ENCODE peak calls at places on chromosomes 13 and 19, in four cellular contexts. B is SK-N-SH, V is HepG2, S is K562. Z is an unnamed sample.

GRCh38 chr19:4453232-4454179 is 4.1 kb downstream of the UBXN6 start:
- DNase-seq in V (no peak), B (peak), S (no peak), Z (no peak)

GRCh38 chr13:113489549-113490495 is 689 bp downstream of the DCUN1D2 start:
- DNase-seq in B (peak), S (peak), V (no peak), Z (no peak)

GRCh38 chr13:24671367-24672117 is 8.7 kb upstream of the ATP12A start:
- DNase-seq in S (peak), V (peak), B (peak), Z (no peak)

GRCh38 chr13:40189885-40190655 is 476.4 kb downstream of the FOXO1 start:
- DNase-seq in S (no peak), B (peak), V (no peak), Z (no peak)

GRCh38 chr13:45564108-45564507 is 51.4 kb downstream of the ERICH6B start:
- DNase-seq in S (no peak), V (peak), B (no peak), Z (no peak)

GRCh38 chr13:41916173-41916954 is 44.5 kb downstream of the VWA8 start:
- DNase-seq in S (peak), B (no peak), V (no peak), Z (peak)

GRCh38 chr13:94950303-94950702 is 238.0 kb upstream of the SOX21 start:
- DNase-seq in V (no peak), B (peak), S (peak), Z (no peak)

GRCh38 chr19:49094505-49095482 is 9.5 kb downstream of the SNRNP70 start:
- DNase-seq in V (no peak), B (no peak), S (no peak), Z (no peak)

GRCh38 chr19:33290956-33291622 is 11.2 kb downstream of the CEBPA start:
- DNase-seq in S (no peak), B (no peak), V (no peak), Z (no peak)

GRCh38 chr19:47699360-47699917 is 13.8 kb upstream of the EHD2 start:
- DNase-seq in V (peak), S (peak), B (peak), Z (no peak)

GRCh38 chr19:6218497-6219146 is 61.2 kb downstream of the MLLT1 start:
- DNase-seq in B (peak), S (peak), V (peak), Z (peak)

GRCh38 chr13:27006519-27007161 is 165.0 kb downstream of the USP12 start:
- DNase-seq in B (peak), S (no peak), V (no peak), Z (no peak)
- TF ChIP-seq CHD2 in B (no peak), S (no peak), V (no peak), Z (no peak)

DNA sequence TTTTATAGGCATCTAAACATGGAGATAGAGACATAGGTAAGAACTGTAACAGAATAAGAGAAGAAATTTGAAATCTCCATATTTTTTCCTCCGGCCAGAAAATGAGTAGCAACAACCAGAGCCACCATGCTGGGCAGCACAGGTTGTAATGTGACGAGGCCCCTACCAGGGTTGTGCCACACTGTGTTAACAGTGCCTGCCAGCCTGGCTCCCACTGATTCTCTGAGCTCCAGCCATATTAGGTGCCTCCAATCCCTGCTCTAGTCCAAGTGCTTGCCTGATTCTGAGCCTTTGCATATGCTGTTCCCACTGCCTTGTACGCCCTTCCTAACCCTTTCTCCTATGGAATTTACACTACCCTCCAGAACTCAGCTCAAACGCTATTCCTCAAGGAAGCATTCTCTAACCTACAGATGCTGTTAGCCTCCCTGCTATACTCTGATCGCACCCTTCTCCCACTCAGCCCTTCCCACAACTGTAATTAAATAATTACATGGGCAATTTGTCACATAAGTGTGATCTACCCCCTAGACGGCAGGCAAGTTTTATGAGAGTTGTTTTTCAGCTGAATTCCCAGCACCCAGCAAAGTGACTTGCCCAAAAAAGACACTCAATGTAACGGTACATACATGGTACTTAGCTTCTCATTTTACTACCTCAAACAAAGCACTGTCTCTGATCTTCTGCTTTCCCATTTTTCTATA is 37.6 kb upstream of the STARD13 start:
- DNase-seq in S (no peak), B (no peak), V (no peak), Z (no peak)
- H3K9ac ChIP-seq in S (no peak), B (no peak), V (no peak), Z (no peak)

DNA sequence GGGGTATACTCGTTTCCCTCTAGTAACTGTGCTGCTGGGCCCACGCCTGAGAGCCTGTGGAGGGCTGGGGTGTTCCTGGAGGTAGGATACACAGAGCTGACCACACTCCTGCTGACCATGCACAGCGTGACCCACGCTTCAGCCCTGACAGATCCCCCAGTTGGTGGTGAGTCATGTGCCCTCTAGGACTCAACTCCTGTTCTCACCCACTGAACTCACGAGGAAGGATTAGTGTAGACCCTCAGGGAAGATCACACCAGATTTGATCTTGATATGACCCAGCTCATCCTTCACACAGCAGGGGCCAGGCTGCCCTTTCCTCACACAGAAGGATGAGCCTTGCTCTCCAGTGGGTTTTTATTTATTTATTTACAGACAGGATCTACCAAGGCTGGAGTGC is 13.3 kb upstream of the ACP7 start:
- DNase-seq in B (no peak), V (no peak), S (no peak), Z (no peak)
- TF ChIP-seq NFIC in B (no peak), V (no peak), S (no peak), Z (no peak)

GRCh38 chr19:13872695-13873389 is 4.1 kb upstream of the NANOS3 start:
- DNase-seq in V (no peak), S (peak), B (peak), Z (no peak)
- TF ChIP-seq CHD2 in V (no peak), S (no peak), B (no peak), Z (no peak)

DNA sequence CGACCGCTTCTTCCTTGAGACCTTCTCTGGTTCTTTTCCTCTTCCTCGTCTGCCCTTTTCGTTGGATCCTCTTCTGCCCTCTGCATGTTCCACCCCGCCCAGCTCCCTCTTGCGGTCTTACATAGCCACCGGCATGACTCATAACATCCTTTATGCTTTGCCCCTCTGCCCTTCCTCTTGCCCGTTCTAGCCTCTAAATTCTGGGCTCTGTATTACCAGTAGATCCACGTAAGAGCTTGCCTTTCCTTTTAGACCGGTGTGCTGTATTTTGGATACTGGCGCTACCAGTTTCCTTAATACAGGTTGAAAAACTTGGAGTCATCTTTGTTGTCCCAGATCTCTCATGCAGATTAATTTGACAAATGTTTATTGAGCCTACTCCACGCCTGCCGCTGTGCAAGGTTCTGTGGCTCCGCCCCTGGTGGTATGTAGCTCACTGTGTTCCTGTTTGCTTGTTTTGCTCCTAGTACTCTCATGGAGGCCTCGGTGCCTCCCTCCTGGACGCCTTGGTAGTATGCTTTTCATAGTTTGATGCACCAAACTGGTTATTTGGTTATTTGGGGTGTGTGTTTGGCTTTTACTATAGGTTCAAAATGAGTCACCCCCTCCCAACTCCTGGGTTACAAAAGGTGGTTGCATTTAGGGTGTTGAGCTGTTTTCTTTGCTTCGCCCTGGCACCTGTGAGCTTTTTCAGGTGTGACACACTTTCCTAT is 1.7 kb downstream of the GTF3A start:
- DNase-seq in B (peak), S (peak), V (peak), Z (peak)
- H3K9ac ChIP-seq in B (no peak), S (peak), V (peak), Z (peak)

DNA sequence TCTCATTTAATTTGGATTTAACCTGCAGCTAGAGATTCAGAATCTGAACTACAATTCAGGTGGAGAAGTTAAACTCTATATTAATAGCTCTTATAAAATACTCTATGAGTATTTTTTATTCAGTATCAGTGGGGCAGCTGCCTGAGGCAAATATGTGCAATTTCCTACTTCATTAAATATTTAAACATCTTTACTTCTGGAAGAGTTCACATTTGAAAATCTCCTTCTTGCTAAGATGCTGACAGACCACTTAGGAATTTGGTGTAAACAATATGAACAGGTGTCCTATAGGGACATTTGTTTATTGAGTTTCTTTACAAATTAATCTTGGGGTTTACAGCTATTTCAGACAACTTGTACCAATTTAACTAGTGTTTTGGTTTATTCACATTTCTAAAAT is 20.4 kb downstream of the STARD13 start:
- DNase-seq in V (no peak), S (no peak), B (no peak), Z (no peak)
- TF ChIP-seq NFIC in V (no peak), S (no peak), B (no peak), Z (no peak)

GRCh38 chr13:88937381-88937780 is 1266.2 kb downstream of the SLITRK5 start:
- DNase-seq in S (no peak), B (no peak), V (no peak), Z (no peak)
- TF ChIP-seq CHD2 in S (no peak), B (no peak), V (no peak), Z (no peak)

Z was measured in GM12878.